ENCODE peak calls at places on chromosomes 2 and 18, in nine cellular contexts. One of them, this sample, is unnamed.

GRCh38 chr18:62999392-62999791 is 284.1 kb downstream of the PHLPP1 start:
- DNase-seq in heart right ventricle: peak
- DNase-seq in transverse colon: peak
- DNase-seq in IMR-90: peak
- DNase-seq in SJSA1: no peak
- DNase-seq in fibroblast of lung: peak
- DNase-seq in RWPE1: no peak
- DNase-seq in mammary epithelial cell: no peak
- DNase-seq in A549: peak
- DNase-seq in this sample: no peak

GRCh38 chr2:102436284-102436683 is 13.3 kb downstream of the IL18RAP start:
- DNase-seq in A549: no peak
- DNase-seq in heart right ventricle: no peak
- DNase-seq in IMR-90: peak
- DNase-seq in mammary epithelial cell: peak
- DNase-seq in transverse colon: no peak
- DNase-seq in SJSA1: no peak
- DNase-seq in RWPE1: no peak
- DNase-seq in fibroblast of lung: peak
- DNase-seq in this sample: no peak

GRCh38 chr2:216777637-216778273 is 82.1 kb downstream of the TNP1 start:
- DNase-seq in fibroblast of lung: peak
- DNase-seq in heart right ventricle: no peak
- DNase-seq in RWPE1: peak
- DNase-seq in mammary epithelial cell: peak
- DNase-seq in SJSA1: peak
- DNase-seq in IMR-90: peak
- DNase-seq in A549: peak
- DNase-seq in transverse colon: no peak
- DNase-seq in this sample: peak

GRCh38 chr18:63878982-63879381 is 8.5 kb upstream of the SERPINB2 start:
- DNase-seq in RWPE1: no peak
- DNase-seq in IMR-90: no peak
- DNase-seq in A549: no peak
- DNase-seq in SJSA1: no peak
- DNase-seq in fibroblast of lung: no peak
- DNase-seq in mammary epithelial cell: no peak
- DNase-seq in heart right ventricle: no peak
- DNase-seq in transverse colon: no peak
- DNase-seq in this sample: no peak

GRCh38 chr2:42851186-42851585 is 58.8 kb upstream of the HAAO start:
- DNase-seq in SJSA1: no peak
- DNase-seq in transverse colon: no peak
- DNase-seq in A549: no peak
- DNase-seq in IMR-90: no peak
- DNase-seq in fibroblast of lung: no peak
- DNase-seq in RWPE1: no peak
- DNase-seq in heart right ventricle: no peak
- DNase-seq in mammary epithelial cell: no peak
- DNase-seq in this sample: no peak

GRCh38 chr2:53880756-53881155 is 21.0 kb upstream of the GPR75 start:
- DNase-seq in A549: no peak
- DNase-seq in heart right ventricle: no peak
- DNase-seq in RWPE1: peak
- DNase-seq in transverse colon: no peak
- DNase-seq in mammary epithelial cell: peak
- DNase-seq in fibroblast of lung: peak
- DNase-seq in IMR-90: peak
- DNase-seq in SJSA1: no peak
- DNase-seq in this sample: no peak

GRCh38 chr2:220167956-220168355 is 540.5 kb downstream of the SLC4A3 start:
- DNase-seq in SJSA1: no peak
- DNase-seq in A549: no peak
- DNase-seq in IMR-90: no peak
- DNase-seq in heart right ventricle: no peak
- DNase-seq in RWPE1: no peak
- DNase-seq in mammary epithelial cell: no peak
- DNase-seq in fibroblast of lung: no peak
- DNase-seq in transverse colon: no peak
- DNase-seq in this sample: no peak

GRCh38 chr2:133504566-133505505 is 63.4 kb downstream of the NCKAP5 start:
- DNase-seq in IMR-90: peak
- DNase-seq in transverse colon: peak
- DNase-seq in RWPE1: peak
- DNase-seq in SJSA1: peak
- DNase-seq in mammary epithelial cell: peak
- DNase-seq in A549: peak
- DNase-seq in fibroblast of lung: peak
- DNase-seq in heart right ventricle: peak
- DNase-seq in this sample: no peak

GRCh38 chr2:166900700-166901099 is 12.4 kb downstream of the XIRP2 start:
- DNase-seq in RWPE1: peak
- DNase-seq in IMR-90: peak
- DNase-seq in A549: peak
- DNase-seq in SJSA1: no peak
- DNase-seq in transverse colon: no peak
- DNase-seq in mammary epithelial cell: peak
- DNase-seq in heart right ventricle: no peak
- DNase-seq in fibroblast of lung: peak
- DNase-seq in this sample: peak

GRCh38 chr2:26187114-26187513 is 14.2 kb downstream of the GAREM2 start:
- DNase-seq in fibroblast of lung: no peak
- DNase-seq in SJSA1: no peak
- DNase-seq in RWPE1: no peak
- DNase-seq in A549: no peak
- DNase-seq in mammary epithelial cell: no peak
- DNase-seq in IMR-90: no peak
- DNase-seq in transverse colon: no peak
- DNase-seq in heart right ventricle: no peak
- DNase-seq in this sample: no peak

GRCh38 chr2:50515638-50516037 is 516.3 kb downstream of the NRXN1 start:
- DNase-seq in SJSA1: no peak
- DNase-seq in A549: peak
- DNase-seq in transverse colon: no peak
- DNase-seq in RWPE1: no peak
- DNase-seq in fibroblast of lung: no peak
- DNase-seq in IMR-90: no peak
- DNase-seq in heart right ventricle: no peak
- DNase-seq in mammary epithelial cell: peak
- DNase-seq in this sample: no peak

GRCh38 chr2:23435250-23436035 is 50.5 kb downstream of the KLHL29 start:
- DNase-seq in SJSA1: peak
- DNase-seq in IMR-90: no peak
- DNase-seq in A549: no peak
- DNase-seq in mammary epithelial cell: no peak
- DNase-seq in heart right ventricle: no peak
- DNase-seq in fibroblast of lung: no peak
- DNase-seq in RWPE1: no peak
- DNase-seq in transverse colon: no peak
- DNase-seq in this sample: no peak

GRCh38 chr2:119704670-119705120 is 25.7 kb downstream of the TMEM177 start:
- DNase-seq in SJSA1: no peak
- DNase-seq in heart right ventricle: no peak
- DNase-seq in fibroblast of lung: peak
- DNase-seq in transverse colon: no peak
- DNase-seq in IMR-90: peak
- DNase-seq in A549: no peak
- DNase-seq in RWPE1: no peak
- DNase-seq in mammary epithelial cell: no peak
- DNase-seq in this sample: no peak

GRCh38 chr2:53253244-53253643 is 514.4 kb upstream of the CHAC2 start:
- DNase-seq in SJSA1: no peak
- DNase-seq in mammary epithelial cell: no peak
- DNase-seq in fibroblast of lung: no peak
- DNase-seq in transverse colon: no peak
- DNase-seq in A549: no peak
- DNase-seq in RWPE1: no peak
- DNase-seq in heart right ventricle: no peak
- DNase-seq in IMR-90: peak
- DNase-seq in this sample: no peak

DNA sequence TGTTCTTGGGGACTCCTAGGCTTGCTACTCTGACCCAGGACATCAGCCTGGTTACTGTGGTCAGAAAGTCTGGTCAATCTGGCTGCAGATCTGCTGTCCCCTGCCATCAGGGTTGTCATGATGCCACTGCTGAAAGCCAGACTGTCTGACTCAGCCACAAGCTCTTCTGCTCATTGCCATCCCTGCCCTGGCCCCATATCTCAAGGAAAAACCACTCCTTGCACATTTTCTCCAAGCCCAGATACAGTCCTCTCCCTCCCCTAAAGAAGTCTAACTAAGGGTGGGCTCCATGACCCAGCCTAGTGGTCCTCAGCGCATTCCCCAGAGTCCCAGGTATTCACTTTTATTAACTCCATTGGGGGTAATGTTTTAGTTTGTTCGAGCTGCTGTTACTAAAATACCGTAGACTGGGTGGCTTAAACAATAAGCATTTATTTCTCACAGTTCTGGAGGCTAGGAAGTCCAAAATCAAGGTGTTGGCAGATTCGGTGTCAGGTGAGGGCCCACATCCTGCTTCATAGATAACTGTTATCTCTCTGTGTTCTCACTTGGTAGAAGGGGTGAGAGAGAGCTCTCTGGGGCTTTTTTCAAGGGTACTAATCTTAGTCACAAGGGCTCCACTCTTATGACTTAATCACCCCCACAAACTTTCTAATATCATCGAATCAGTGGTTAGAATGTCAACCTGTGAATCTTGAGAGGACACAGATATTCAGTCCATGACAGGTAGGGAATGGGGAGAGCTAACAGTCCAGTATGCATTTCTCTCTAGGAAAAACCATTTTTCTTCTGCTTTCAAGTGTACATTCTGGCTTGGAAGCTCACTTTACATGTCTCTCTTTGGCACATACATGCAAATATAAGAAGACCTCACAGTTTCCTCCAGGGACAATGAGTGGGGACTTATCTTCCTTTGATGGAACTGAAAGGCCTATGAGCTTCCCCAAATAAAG is 94.8 kb upstream of the CXCR4 start:
- DNase-seq in SJSA1: no peak
- DNase-seq in fibroblast of lung: no peak
- DNase-seq in transverse colon: no peak
- DNase-seq in mammary epithelial cell: no peak
- DNase-seq in heart right ventricle: no peak
- DNase-seq in RWPE1: no peak
- DNase-seq in A549: no peak
- DNase-seq in IMR-90: no peak
- DNase-seq in this sample: no peak
- H3K27ac ChIP-seq in SJSA1: no peak
- H3K27ac ChIP-seq in fibroblast of lung: no peak
- H3K27ac ChIP-seq in transverse colon: no peak
- H3K27ac ChIP-seq in mammary epithelial cell: no peak
- H3K27ac ChIP-seq in heart right ventricle: no peak
- H3K27ac ChIP-seq in RWPE1: no peak
- H3K27ac ChIP-seq in A549: no peak
- H3K27ac ChIP-seq in IMR-90: no peak
- H3K27ac ChIP-seq in this sample: no peak

GRCh38 chr18:41618135-41618534 is 336.9 kb upstream of the PIK3C3 start:
- DNase-seq in IMR-90: no peak
- DNase-seq in fibroblast of lung: no peak
- DNase-seq in SJSA1: no peak
- DNase-seq in transverse colon: no peak
- DNase-seq in mammary epithelial cell: no peak
- DNase-seq in heart right ventricle: no peak
- DNase-seq in RWPE1: no peak
- DNase-seq in A549: no peak
- DNase-seq in this sample: no peak

GRCh38 chr18:41613210-41613609 is 341.8 kb upstream of the PIK3C3 start:
- DNase-seq in A549: no peak
- DNase-seq in fibroblast of lung: no peak
- DNase-seq in RWPE1: no peak
- DNase-seq in transverse colon: no peak
- DNase-seq in IMR-90: no peak
- DNase-seq in mammary epithelial cell: no peak
- DNase-seq in SJSA1: no peak
- DNase-seq in heart right ventricle: no peak
- DNase-seq in this sample: no peak

GRCh38 chr18:41621177-41621576 is 333.9 kb upstream of the PIK3C3 start:
- DNase-seq in heart right ventricle: no peak
- DNase-seq in SJSA1: no peak
- DNase-seq in mammary epithelial cell: no peak
- DNase-seq in A549: no peak
- DNase-seq in transverse colon: no peak
- DNase-seq in fibroblast of lung: no peak
- DNase-seq in RWPE1: no peak
- DNase-seq in IMR-90: no peak
- DNase-seq in this sample: no peak

GRCh38 chr18:41617592-41617991 is 337.4 kb upstream of the PIK3C3 start:
- DNase-seq in SJSA1: no peak
- DNase-seq in RWPE1: no peak
- DNase-seq in IMR-90: no peak
- DNase-seq in heart right ventricle: no peak
- DNase-seq in fibroblast of lung: no peak
- DNase-seq in transverse colon: no peak
- DNase-seq in A549: no peak
- DNase-seq in mammary epithelial cell: no peak
- DNase-seq in this sample: no peak
- H3K27ac ChIP-seq in SJSA1: no peak
- H3K27ac ChIP-seq in RWPE1: no peak
- H3K27ac ChIP-seq in IMR-90: no peak
- H3K27ac ChIP-seq in heart right ventricle: no peak
- H3K27ac ChIP-seq in fibroblast of lung: no peak
- H3K27ac ChIP-seq in transverse colon: no peak
- H3K27ac ChIP-seq in A549: no peak
- H3K27ac ChIP-seq in mammary epithelial cell: no peak
- H3K27ac ChIP-seq in this sample: no peak

GRCh38 chr2:168210216-168210897 is 37.0 kb downstream of the STK39 start:
- DNase-seq in A549: no peak
- DNase-seq in transverse colon: no peak
- DNase-seq in fibroblast of lung: peak
- DNase-seq in mammary epithelial cell: peak
- DNase-seq in SJSA1: no peak
- DNase-seq in IMR-90: no peak
- DNase-seq in heart right ventricle: no peak
- DNase-seq in RWPE1: no peak
- DNase-seq in this sample: no peak
- H3K27ac ChIP-seq in A549: peak
- H3K27ac ChIP-seq in transverse colon: no peak
- H3K27ac ChIP-seq in fibroblast of lung: peak
- H3K27ac ChIP-seq in mammary epithelial cell: peak
- H3K27ac ChIP-seq in SJSA1: peak
- H3K27ac ChIP-seq in IMR-90: peak
- H3K27ac ChIP-seq in heart right ventricle: no peak
- H3K27ac ChIP-seq in RWPE1: peak
- H3K27ac ChIP-seq in this sample: no peak

DNA sequence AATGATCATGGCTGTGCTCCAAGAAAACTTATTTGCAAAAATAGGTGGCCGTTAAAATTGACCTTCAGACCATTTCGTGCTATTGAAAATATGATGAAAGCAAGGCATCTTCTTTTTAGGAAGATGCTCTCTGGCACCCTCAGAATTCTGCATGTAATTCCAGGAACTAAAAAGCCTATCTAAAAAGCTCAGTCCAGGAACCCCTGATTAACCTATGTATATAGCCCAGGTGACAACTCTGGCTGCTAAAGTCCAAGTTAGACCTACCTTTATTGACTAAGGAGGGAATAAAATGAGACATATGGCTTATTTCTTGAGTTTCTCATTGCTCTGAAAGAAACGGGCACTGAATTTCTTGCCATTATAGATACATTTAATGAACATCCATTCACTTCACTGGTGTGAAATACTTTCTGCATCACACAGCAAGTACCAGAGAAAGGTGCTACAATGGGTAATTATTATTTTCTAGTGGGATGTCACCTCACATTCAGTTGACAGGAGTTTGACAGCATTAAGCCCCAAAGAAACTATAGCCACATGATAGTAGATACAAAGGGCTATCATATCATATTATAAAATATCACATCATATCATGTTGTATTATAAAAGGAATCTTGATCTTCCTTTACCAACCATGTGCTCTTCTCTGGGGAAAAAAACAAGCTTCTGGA is 83.8 kb downstream of the EPHA4 start:
- DNase-seq in IMR-90: no peak
- DNase-seq in SJSA1: no peak
- DNase-seq in A549: no peak
- DNase-seq in mammary epithelial cell: no peak
- DNase-seq in transverse colon: peak
- DNase-seq in RWPE1: no peak
- DNase-seq in heart right ventricle: no peak
- DNase-seq in fibroblast of lung: no peak
- DNase-seq in this sample: no peak
- H3K27ac ChIP-seq in IMR-90: no peak
- H3K27ac ChIP-seq in SJSA1: no peak
- H3K27ac ChIP-seq in A549: no peak
- H3K27ac ChIP-seq in mammary epithelial cell: no peak
- H3K27ac ChIP-seq in transverse colon: peak
- H3K27ac ChIP-seq in RWPE1: no peak
- H3K27ac ChIP-seq in heart right ventricle: no peak
- H3K27ac ChIP-seq in fibroblast of lung: no peak
- H3K27ac ChIP-seq in this sample: no peak